ENCODE peak calls at places on chromosomes 6 and 20, in six cellular contexts. One of them, this sample, is unnamed.

GRCh38 chr6:87923389-87924050 is 124.1 kb upstream of the SPACA1 start:
- DNase-seq in neural progenitor cell: no peak
- DNase-seq in K562: no peak
- DNase-seq in astrocyte: no peak
- DNase-seq in A549: no peak
- DNase-seq in OCI-LY7: peak; percentile 72
- DNase-seq in this sample: no peak

GRCh38 chr6:81067057-81067456 is 685.4 kb downstream of the TENT5A start:
- DNase-seq in neural progenitor cell: no peak
- DNase-seq in K562: no peak
- DNase-seq in astrocyte: peak; percentile 5
- DNase-seq in A549: no peak
- DNase-seq in OCI-LY7: no peak
- DNase-seq in this sample: no peak

GRCh38 chr20:9660236-9660868 is 146.0 kb downstream of the LAMP5 start:
- DNase-seq in neural progenitor cell: peak; percentile 73
- DNase-seq in K562: peak; percentile 3
- DNase-seq in astrocyte: peak; percentile 1
- DNase-seq in A549: no peak
- DNase-seq in OCI-LY7: peak; percentile 5
- DNase-seq in this sample: peak; percentile 67

GRCh38 chr6:119052292-119052889 is 26.1 kb downstream of the FAM184A start:
- DNase-seq in neural progenitor cell: no peak
- DNase-seq in K562: no peak
- DNase-seq in astrocyte: no peak
- DNase-seq in A549: no peak
- DNase-seq in OCI-LY7: no peak
- DNase-seq in this sample: no peak

GRCh38 chr20:50762045-50762422 is 30.7 kb downstream of the PARD6B start:
- DNase-seq in neural progenitor cell: no peak
- DNase-seq in K562: peak; percentile 42
- DNase-seq in astrocyte: no peak
- DNase-seq in A549: no peak
- DNase-seq in OCI-LY7: no peak
- DNase-seq in this sample: no peak

GRCh38 chr6:17714879-17715860 is 8.4 kb upstream of the NUP153 start:
- DNase-seq in neural progenitor cell: no peak
- DNase-seq in K562: peak; percentile 92
- DNase-seq in astrocyte: peak; percentile 95
- DNase-seq in A549: peak; percentile 65
- DNase-seq in OCI-LY7: no peak
- DNase-seq in this sample: no peak

GRCh38 chr20:5729348-5729747 is 20.9 kb upstream of the SHLD1 start:
- DNase-seq in neural progenitor cell: no peak
- DNase-seq in K562: no peak
- DNase-seq in astrocyte: no peak
- DNase-seq in A549: no peak
- DNase-seq in OCI-LY7: no peak
- DNase-seq in this sample: no peak

GRCh38 chr6:35629876-35630378 is 58.8 kb downstream of the FKBP5 start:
- DNase-seq in neural progenitor cell: no peak
- DNase-seq in K562: no peak
- DNase-seq in astrocyte: no peak
- DNase-seq in A549: no peak
- DNase-seq in OCI-LY7: no peak
- DNase-seq in this sample: no peak

GRCh38 chr20:3541887-3542721 is 71.3 kb downstream of the ATRN start:
- DNase-seq in neural progenitor cell: no peak
- DNase-seq in K562: no peak
- DNase-seq in astrocyte: no peak
- DNase-seq in A549: no peak
- DNase-seq in OCI-LY7: no peak
- DNase-seq in this sample: no peak

GRCh38 chr6:137851669-137852068 is 15.4 kb upstream of the TNFAIP3 start:
- DNase-seq in neural progenitor cell: no peak
- DNase-seq in K562: no peak
- DNase-seq in astrocyte: no peak
- DNase-seq in A549: no peak
- DNase-seq in OCI-LY7: no peak
- DNase-seq in this sample: no peak

GRCh38 chr20:36465109-36466080 is 75.9 kb upstream of the MYL9 start:
- DNase-seq in neural progenitor cell: peak; percentile 53
- DNase-seq in K562: peak; percentile 88
- DNase-seq in astrocyte: peak; percentile 83
- DNase-seq in A549: peak; percentile 91
- DNase-seq in OCI-LY7: no peak
- DNase-seq in this sample: peak; percentile 59

GRCh38 chr6:35485402-35485877 is 11.4 kb downstream of the TEAD3 start:
- DNase-seq in neural progenitor cell: peak; percentile 75
- DNase-seq in K562: no peak
- DNase-seq in astrocyte: peak; percentile 47
- DNase-seq in A549: no peak
- DNase-seq in OCI-LY7: no peak
- DNase-seq in this sample: peak; percentile 94

GRCh38 chr6:107670792-107671199 is 153.3 kb downstream of the SCML4 start:
- DNase-seq in neural progenitor cell: peak; percentile 30
- DNase-seq in K562: no peak
- DNase-seq in astrocyte: peak; percentile 31
- DNase-seq in A549: no peak
- DNase-seq in OCI-LY7: peak; percentile 72
- DNase-seq in this sample: peak; percentile 60

GRCh38 chr6:155219858-155220301 is 43.9 kb upstream of the CLDN20 start:
- DNase-seq in neural progenitor cell: no peak
- DNase-seq in K562: no peak
- DNase-seq in astrocyte: no peak
- DNase-seq in A549: no peak
- DNase-seq in OCI-LY7: no peak
- DNase-seq in this sample: no peak

GRCh38 chr6:2503816-2504494 is 246.8 kb downstream of the MYLK4 start:
- DNase-seq in neural progenitor cell: no peak
- DNase-seq in K562: no peak
- DNase-seq in astrocyte: peak; percentile 53
- DNase-seq in A549: no peak
- DNase-seq in OCI-LY7: no peak
- DNase-seq in this sample: no peak

DNA sequence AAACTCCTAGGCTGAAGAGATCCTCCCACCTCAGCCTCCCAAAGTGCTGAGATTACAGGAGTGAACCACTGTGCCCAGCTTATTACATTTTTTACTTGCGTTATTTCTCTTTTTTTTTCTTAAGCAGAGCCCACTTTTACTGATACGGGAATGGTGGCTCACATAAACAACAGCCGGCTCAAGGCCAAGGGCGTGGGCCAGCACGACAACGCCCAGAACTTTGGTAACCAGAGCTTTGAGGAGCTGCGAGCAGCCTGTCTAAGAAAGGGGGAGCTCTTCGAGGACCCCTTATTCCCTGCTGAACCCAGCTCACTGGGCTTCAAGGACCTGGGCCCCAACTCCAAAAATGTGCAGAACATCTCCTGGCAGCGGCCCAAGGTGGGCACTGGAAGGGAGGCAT is 10.5 kb downstream of the CAPN11 start:
- DNase-seq in neural progenitor cell: no peak
- DNase-seq in K562: peak; percentile 34
- DNase-seq in astrocyte: no peak
- DNase-seq in A549: no peak
- DNase-seq in OCI-LY7: no peak
- DNase-seq in this sample: no peak
- H3K4me2 ChIP-seq in neural progenitor cell: no peak overlapping the region
- H3K4me2 ChIP-seq in K562: no peak overlapping the region
- H3K4me2 ChIP-seq in astrocyte: no peak overlapping the region
- H3K4me2 ChIP-seq in A549: no peak overlapping the region
- H3K4me2 ChIP-seq in OCI-LY7: no peak overlapping the region
- H3K4me2 ChIP-seq in this sample: no peak overlapping the region

DNA sequence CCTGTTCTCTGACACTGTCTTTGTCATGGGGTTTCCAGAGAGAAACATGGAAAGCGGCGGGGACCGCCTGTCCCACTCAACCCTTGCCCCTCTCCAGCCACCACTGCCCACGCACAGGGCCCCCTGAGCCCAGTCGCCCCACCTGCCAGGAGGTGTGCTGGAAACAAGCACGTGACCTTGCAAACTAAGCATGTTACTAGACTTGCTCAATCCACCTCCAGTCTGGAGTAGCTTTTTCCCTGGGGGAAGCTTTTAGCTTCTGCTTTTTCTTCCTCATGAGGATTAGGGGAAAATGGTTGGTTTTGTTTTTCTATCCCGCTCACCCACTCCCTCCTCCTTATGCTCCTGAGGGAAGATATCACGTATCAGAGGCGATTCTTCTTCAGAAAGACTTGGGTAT is 105.7 kb downstream of the PLEKHG1 start:
- DNase-seq in neural progenitor cell: no peak
- DNase-seq in K562: no peak
- DNase-seq in astrocyte: no peak
- DNase-seq in A549: no peak
- DNase-seq in OCI-LY7: no peak
- DNase-seq in this sample: no peak
- H3K4me1 ChIP-seq in neural progenitor cell: peaks cover 8% of the 10 kb centered on the region
- H3K4me1 ChIP-seq in K562: no peaks in the 10 kb centered on the region
- H3K4me1 ChIP-seq in astrocyte: no peaks in the 10 kb centered on the region
- H3K4me1 ChIP-seq in A549: no peaks in the 10 kb centered on the region
- H3K4me1 ChIP-seq in OCI-LY7: peaks cover 37% of the 10 kb centered on the region
- H3K4me1 ChIP-seq in this sample: no peaks in the 10 kb centered on the region

DNA sequence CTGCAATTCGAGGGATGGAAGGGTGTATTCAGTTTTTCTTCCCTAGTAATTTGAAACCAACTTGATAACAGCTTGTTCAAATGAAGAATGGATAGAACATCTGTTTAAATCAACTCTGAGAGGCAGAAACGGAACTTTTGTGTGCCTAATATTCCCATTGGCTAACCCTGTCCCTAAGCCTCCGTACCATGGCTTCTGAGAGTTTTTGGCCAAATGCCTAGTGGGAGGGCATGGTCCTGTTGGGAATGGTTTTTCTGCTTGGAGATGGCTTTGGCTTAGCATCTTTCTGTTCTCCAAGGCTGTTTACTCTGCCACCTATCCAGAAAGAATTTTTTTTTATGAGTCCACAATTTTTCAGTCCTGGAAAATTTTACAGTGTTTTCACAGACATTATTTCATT is 126.7 kb upstream of the MLIP start:
- DNase-seq in neural progenitor cell: no peak
- DNase-seq in K562: no peak
- DNase-seq in astrocyte: no peak
- DNase-seq in A549: no peak
- DNase-seq in OCI-LY7: no peak
- DNase-seq in this sample: no peak
- H3K4me2 ChIP-seq in neural progenitor cell: no peak overlapping the region
- H3K4me2 ChIP-seq in K562: no peak overlapping the region
- H3K4me2 ChIP-seq in astrocyte: peak overlapping the region; percentile 71
- H3K4me2 ChIP-seq in A549: peak overlapping the region; percentile 67
- H3K4me2 ChIP-seq in OCI-LY7: no peak overlapping the region
- H3K4me2 ChIP-seq in this sample: no peak overlapping the region

DNA sequence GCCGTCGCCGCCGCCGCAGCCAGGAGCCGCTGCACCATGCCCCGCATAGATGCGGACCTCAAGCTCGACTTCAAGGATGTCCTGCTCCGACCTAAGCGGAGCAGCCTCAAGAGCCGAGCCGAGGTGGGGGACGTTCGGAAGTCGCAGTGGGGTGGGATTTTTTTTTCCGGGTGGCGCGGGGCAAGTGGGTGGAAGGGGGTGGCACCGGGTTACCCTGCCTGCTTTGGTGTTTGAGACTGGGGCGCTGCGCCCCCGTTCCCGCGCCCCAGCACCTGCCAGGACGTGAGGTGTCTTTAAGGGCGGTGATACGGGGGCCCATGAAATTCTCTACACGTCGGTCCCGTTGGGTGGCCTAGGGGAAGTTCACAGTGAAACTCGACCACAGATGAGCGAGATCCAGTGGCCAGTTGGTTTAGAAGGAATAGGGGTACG is 287 bp downstream of the GMPR start:
- DNase-seq in neural progenitor cell: no peak
- DNase-seq in K562: peak; percentile 61
- DNase-seq in astrocyte: no peak
- DNase-seq in A549: no peak
- DNase-seq in OCI-LY7: no peak
- DNase-seq in this sample: peak; percentile 60
- H3K4me1 ChIP-seq in neural progenitor cell: peaks cover 6% of the 10 kb centered on the region
- H3K4me1 ChIP-seq in K562: peaks cover 58% of the 10 kb centered on the region
- H3K4me1 ChIP-seq in astrocyte: peaks cover 30% of the 10 kb centered on the region
- H3K4me1 ChIP-seq in A549: no peaks in the 10 kb centered on the region
- H3K4me1 ChIP-seq in OCI-LY7: peaks cover 5% of the 10 kb centered on the region
- H3K4me1 ChIP-seq in this sample: peaks cover 6% of the 10 kb centered on the region

GRCh38 chr20:45791668-45792512 is at the start of the genes DNTTIP1 and WFDC3:
- DNase-seq in neural progenitor cell: peak; percentile 97
- DNase-seq in K562: peak; percentile 96
- DNase-seq in astrocyte: peak; percentile 78
- DNase-seq in A549: peak; percentile 76
- DNase-seq in OCI-LY7: peak; percentile 94
- DNase-seq in this sample: peak; percentile 97

GRCh38 chr20:45788351-45788750 is 3.3 kb downstream of the WFDC3 start:
- DNase-seq in neural progenitor cell: no peak
- DNase-seq in K562: no peak
- DNase-seq in astrocyte: no peak
- DNase-seq in A549: no peak
- DNase-seq in OCI-LY7: no peak
- DNase-seq in this sample: no peak

GRCh38 chr20:45796336-45797070 is 4.7 kb downstream of the DNTTIP1 start:
- DNase-seq in neural progenitor cell: no peak
- DNase-seq in K562: no peak
- DNase-seq in astrocyte: no peak
- DNase-seq in A549: no peak
- DNase-seq in OCI-LY7: no peak
- DNase-seq in this sample: no peak

DNA sequence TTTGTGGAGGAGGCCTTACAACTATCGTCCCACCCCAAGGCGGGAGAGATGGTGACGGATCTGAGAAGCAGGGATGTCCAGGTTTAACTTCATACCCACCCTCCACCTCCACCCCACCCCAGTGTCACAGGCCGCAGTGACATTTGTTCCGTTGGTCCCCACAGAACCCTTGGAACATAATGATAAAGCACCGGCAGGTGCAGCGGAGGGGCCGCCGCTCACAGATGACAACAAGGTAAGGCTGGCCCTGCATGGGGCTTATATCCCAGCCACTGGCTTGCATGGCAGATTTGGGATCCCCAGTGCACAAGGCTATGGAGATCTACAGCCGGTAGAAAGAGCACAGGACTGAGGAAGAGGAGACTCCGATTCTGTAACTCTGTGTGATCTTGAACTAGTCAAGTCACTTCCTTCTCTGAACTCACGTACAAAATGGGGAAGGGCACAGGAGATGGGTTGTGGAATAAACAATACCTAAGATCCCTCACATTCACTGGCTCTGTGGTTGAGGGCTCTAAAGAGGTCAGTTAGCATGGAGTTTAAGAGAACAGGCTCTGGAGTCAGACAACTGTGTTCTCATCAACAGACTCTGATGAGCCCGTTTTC is 862 bp downstream of the DNTTIP1 start:
- DNase-seq in neural progenitor cell: no peak
- DNase-seq in K562: no peak
- DNase-seq in astrocyte: no peak
- DNase-seq in A549: no peak
- DNase-seq in OCI-LY7: peak; percentile 24
- DNase-seq in this sample: no peak
- H3K4me2 ChIP-seq in neural progenitor cell: peak overlapping the region; percentile 89
- H3K4me2 ChIP-seq in K562: peak overlapping the region; percentile 98
- H3K4me2 ChIP-seq in astrocyte: peak overlapping the region; percentile 93
- H3K4me2 ChIP-seq in A549: peak overlapping the region; percentile 87
- H3K4me2 ChIP-seq in OCI-LY7: peak overlapping the region; percentile 95
- H3K4me2 ChIP-seq in this sample: peak overlapping the region; percentile 78